ENCODE peak calls at places on chromosomes 6 and 20, in seven cellular contexts. E is AG04450; J is endothelial cell; G is CD8-positive, alpha-beta T cell; Z is AG10803; A is GM13976; R is upper lobe of right lung. B is an unnamed sample.

GRCh38 chr6:53300656-53301551 is 47.8 kb downstream of the ELOVL5 start:
- DNase-seq in E (no peak), J (no peak), G (no peak), Z (peak; percentile 72), A (no peak), R (peak; percentile 66), B (peak; percentile 43)

GRCh38 chr6:17930321-17930993 is 57.0 kb downstream of the KIF13A start:
- DNase-seq in E (no peak), J (no peak), G (no peak), Z (peak; percentile 27), A (no peak), R (no peak), B (no peak)

GRCh38 chr6:133814797-133815196 is 74.1 kb upstream of the TCF21 start:
- DNase-seq in E (no peak), J (no peak), G (no peak), Z (peak; percentile 73), A (no peak), R (no peak), B (no peak)

GRCh38 chr6:3481640-3482039 is 24.8 kb upstream of the SLC22A23 start:
- DNase-seq in E (no peak), J (no peak), G (no peak), Z (no peak), A (no peak), R (no peak), B (no peak)

GRCh38 chr6:168626046-168626445 is 185.1 kb downstream of the SMOC2 start:
- DNase-seq in E (no peak), J (no peak), G (no peak), Z (no peak), A (no peak), R (no peak), B (no peak)

GRCh38 chr6:72616406-72617015 is 5.4 kb upstream of the KCNQ5 start:
- DNase-seq in E (no peak), J (no peak), G (no peak), Z (peak; percentile 59), A (peak; percentile 33), R (no peak), B (no peak)

GRCh38 chr20:12808006-12808567 is 200.7 kb upstream of the SPTLC3 start:
- DNase-seq in E (no peak), J (no peak), G (no peak), Z (no peak), A (no peak), R (no peak), B (no peak)

GRCh38 chr6:82622461-82622860 is 258.8 kb downstream of the TPBG start:
- DNase-seq in E (no peak), J (no peak), G (no peak), Z (no peak), A (no peak), R (no peak), B (no peak)

GRCh38 chr6:73798592-73798991 is 102.6 kb downstream of the CD109 start:
- DNase-seq in E (peak; percentile 93), J (no peak), G (no peak), Z (peak; percentile 95), A (peak; percentile 57), R (no peak), B (no peak)
- TF ChIP-seq CTCF in E (peak; percentile 78), J (no peak), G (no peak), Z (peak; percentile 71), A (peak; percentile 16), R (no peak), B (no peak)

DNA sequence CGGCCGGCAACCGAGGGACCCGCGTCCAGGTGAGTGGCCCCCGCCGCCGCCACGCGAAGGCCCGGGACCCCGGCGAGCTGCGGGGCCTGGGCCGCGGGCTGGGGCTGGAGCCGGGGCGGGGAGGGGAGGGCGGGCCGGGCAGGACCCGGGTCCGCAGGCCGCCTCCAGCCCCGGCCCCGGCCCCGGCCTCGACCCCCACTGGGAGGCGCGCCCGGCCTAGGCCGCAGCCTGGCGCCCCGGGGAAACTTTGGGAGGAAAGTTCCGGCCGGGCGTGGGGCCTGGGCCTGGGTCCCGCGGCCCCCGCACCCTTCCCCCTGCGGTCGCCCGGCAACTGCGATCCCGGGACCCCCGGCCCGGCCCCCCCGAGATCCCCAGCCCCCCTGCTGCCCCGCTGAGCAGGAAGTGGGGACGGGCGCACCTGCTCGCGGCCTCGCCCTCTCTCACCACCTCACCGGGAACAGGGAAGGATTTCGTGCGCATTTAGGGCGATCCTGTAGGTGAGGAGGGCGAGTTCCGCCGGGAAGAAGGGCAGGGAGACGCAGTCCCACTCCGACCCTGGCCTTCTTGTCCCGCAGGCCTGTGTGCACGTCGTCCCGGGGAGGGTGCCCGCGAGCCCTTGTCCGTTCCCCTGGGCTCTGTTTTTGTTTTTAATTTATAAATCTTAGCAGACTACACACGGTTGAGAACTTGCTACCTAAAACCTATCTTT is 402 bp downstream of the OSBPL2 start:
- DNase-seq in E (no peak), J (no peak), G (no peak), Z (no peak), A (no peak), R (no peak), B (no peak)
- TF ChIP-seq CTCF in E (no peak), J (no peak), G (no peak), Z (no peak), A (no peak), R (no peak), B (no peak)

DNA sequence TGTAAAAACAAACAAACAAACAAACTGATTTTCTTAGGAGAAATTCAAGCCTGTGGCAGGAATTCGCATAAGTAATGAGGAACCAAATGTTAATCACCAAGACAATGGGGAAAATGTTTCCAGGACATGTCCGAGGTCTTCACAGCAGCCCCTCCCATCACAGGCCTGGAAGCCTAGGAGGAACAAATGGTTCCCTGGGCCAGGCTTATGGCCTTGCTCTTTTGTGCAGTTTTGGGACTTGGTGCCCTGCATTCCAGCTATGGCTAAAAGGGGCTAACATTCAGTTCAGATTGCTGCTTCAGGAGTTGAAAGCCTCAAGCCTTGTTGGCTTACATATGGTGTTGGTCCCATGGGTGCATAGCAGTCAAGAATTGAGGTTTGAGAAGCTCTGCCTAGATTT is 1372.7 kb upstream of the CITED2 start:
- DNase-seq in E (no peak), J (no peak), G (no peak), Z (no peak), A (no peak), R (no peak), B (no peak)
- TF ChIP-seq CTCF in E (no peak), J (no peak), G (no peak), Z (no peak), A (no peak), R (no peak), B (no peak)

DNA sequence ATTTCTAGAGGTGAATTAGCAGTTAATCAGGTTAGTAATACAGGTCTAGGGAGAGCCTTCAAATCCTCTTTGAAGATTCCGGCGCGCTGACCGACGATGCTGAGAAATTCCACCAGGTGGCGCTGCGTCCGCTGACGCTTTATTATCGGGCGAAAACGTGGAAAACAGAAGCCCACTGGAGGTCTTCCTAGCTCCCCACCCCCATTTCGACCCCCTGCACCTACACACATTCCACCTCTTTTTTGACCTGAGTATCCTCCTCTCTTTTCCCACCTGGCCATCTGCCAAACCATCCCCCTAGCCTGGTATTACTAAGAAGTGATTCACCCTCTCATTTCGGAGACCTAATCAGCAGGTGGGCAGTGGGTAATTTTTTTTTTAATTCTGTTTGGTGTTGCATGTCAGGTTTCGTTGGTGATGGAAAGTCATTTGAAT is 65.4 kb upstream of the RIN2 start:
- DNase-seq in E (no peak), J (peak; percentile 68), G (peak; percentile 25), Z (peak; percentile 25), A (peak; percentile 61), R (peak; percentile 77), B (peak; percentile 31)
- TF ChIP-seq CTCF in E (peak; percentile 87), J (peak; percentile 97), G (peak; percentile 81), Z (peak; percentile 83), A (peak; percentile 88), R (peak; percentile 93), B (peak; percentile 93)

GRCh38 chr20:2093200-2093781 is 8.3 kb upstream of the STK35 start:
- DNase-seq in E (no peak), J (peak; percentile 33), G (no peak), Z (no peak), A (peak; percentile 38), R (no peak), B (no peak)
- TF ChIP-seq CTCF in E (peak; percentile 23), J (peak; percentile 57), G (peak; percentile 21), Z (peak; percentile 38), A (peak; percentile 32), R (peak; percentile 48), B (peak; percentile 23)